ENCODE peak calls at places on chromosomes 13 and 19, in eight cellular contexts. One of them, this sample, is unnamed.

GRCh38 chr19:58059681-58060080 is 599 bp downstream of the ZNF135 start:
- DNase-seq in caudate nucleus: no peak
- DNase-seq in GM20000: no peak
- DNase-seq in heart right ventricle: no peak
- DNase-seq in left ventricle myocardium inferior: no peak
- DNase-seq in stimulated activated CD4-positive, alpha-beta T cell treated with anti-CD3 and anti-CD28 coated beads, Interleukin-1b, Interleukin-23, amount 100 ng/mL, for 48 hours: no peak
- DNase-seq in astrocyte of the hippocampus: no peak
- DNase-seq in left lung: no peak
- DNase-seq in this sample: no peak

GRCh38 chr19:4633140-4633967 is 6.0 kb upstream of the TNFAIP8L1 start:
- DNase-seq in caudate nucleus: no peak
- DNase-seq in GM20000: peak
- DNase-seq in heart right ventricle: peak
- DNase-seq in left ventricle myocardium inferior: peak
- DNase-seq in stimulated activated CD4-positive, alpha-beta T cell treated with anti-CD3 and anti-CD28 coated beads, Interleukin-1b, Interleukin-23, amount 100 ng/mL, for 48 hours: peak
- DNase-seq in astrocyte of the hippocampus: peak
- DNase-seq in left lung: no peak
- DNase-seq in this sample: peak

GRCh38 chr19:53865918-53866696 is 1.6 kb upstream of the MYADM start:
- DNase-seq in caudate nucleus: peak
- DNase-seq in GM20000: peak
- DNase-seq in heart right ventricle: peak
- DNase-seq in left ventricle myocardium inferior: peak
- DNase-seq in stimulated activated CD4-positive, alpha-beta T cell treated with anti-CD3 and anti-CD28 coated beads, Interleukin-1b, Interleukin-23, amount 100 ng/mL, for 48 hours: peak
- DNase-seq in astrocyte of the hippocampus: peak
- DNase-seq in left lung: peak
- DNase-seq in this sample: peak

GRCh38 chr19:13429563-13429962 is 76.7 kb downstream of the CACNA1A start:
- DNase-seq in caudate nucleus: no peak
- DNase-seq in GM20000: no peak
- DNase-seq in heart right ventricle: no peak
- DNase-seq in left ventricle myocardium inferior: no peak
- DNase-seq in stimulated activated CD4-positive, alpha-beta T cell treated with anti-CD3 and anti-CD28 coated beads, Interleukin-1b, Interleukin-23, amount 100 ng/mL, for 48 hours: no peak
- DNase-seq in astrocyte of the hippocampus: no peak
- DNase-seq in left lung: no peak
- DNase-seq in this sample: no peak

GRCh38 chr13:65724261-65724660 is 1505.9 kb downstream of the PCDH9 start:
- DNase-seq in caudate nucleus: no peak
- DNase-seq in GM20000: no peak
- DNase-seq in heart right ventricle: no peak
- DNase-seq in left ventricle myocardium inferior: no peak
- DNase-seq in stimulated activated CD4-positive, alpha-beta T cell treated with anti-CD3 and anti-CD28 coated beads, Interleukin-1b, Interleukin-23, amount 100 ng/mL, for 48 hours: no peak
- DNase-seq in astrocyte of the hippocampus: peak
- DNase-seq in left lung: no peak
- DNase-seq in this sample: no peak

GRCh38 chr19:48999481-49000325 is 6.0 kb downstream of the RUVBL2 start:
- DNase-seq in caudate nucleus: no peak
- DNase-seq in GM20000: peak
- DNase-seq in heart right ventricle: no peak
- DNase-seq in left ventricle myocardium inferior: peak
- DNase-seq in stimulated activated CD4-positive, alpha-beta T cell treated with anti-CD3 and anti-CD28 coated beads, Interleukin-1b, Interleukin-23, amount 100 ng/mL, for 48 hours: peak
- DNase-seq in astrocyte of the hippocampus: peak
- DNase-seq in left lung: no peak
- DNase-seq in this sample: no peak

GRCh38 chr13:65468628-65469027 is 1761.5 kb downstream of the PCDH9 start:
- DNase-seq in caudate nucleus: no peak
- DNase-seq in GM20000: no peak
- DNase-seq in heart right ventricle: no peak
- DNase-seq in left ventricle myocardium inferior: no peak
- DNase-seq in stimulated activated CD4-positive, alpha-beta T cell treated with anti-CD3 and anti-CD28 coated beads, Interleukin-1b, Interleukin-23, amount 100 ng/mL, for 48 hours: no peak
- DNase-seq in astrocyte of the hippocampus: no peak
- DNase-seq in left lung: no peak
- DNase-seq in this sample: no peak

GRCh38 chr19:47351545-47351944 is 2.4 kb downstream of the DHX34 start:
- DNase-seq in caudate nucleus: no peak
- DNase-seq in GM20000: peak
- DNase-seq in heart right ventricle: no peak
- DNase-seq in left ventricle myocardium inferior: no peak
- DNase-seq in stimulated activated CD4-positive, alpha-beta T cell treated with anti-CD3 and anti-CD28 coated beads, Interleukin-1b, Interleukin-23, amount 100 ng/mL, for 48 hours: no peak
- DNase-seq in astrocyte of the hippocampus: peak
- DNase-seq in left lung: no peak
- DNase-seq in this sample: no peak

GRCh38 chr13:107912745-107913144 is 302.6 kb downstream of the LIG4 start:
- DNase-seq in caudate nucleus: no peak
- DNase-seq in GM20000: no peak
- DNase-seq in heart right ventricle: no peak
- DNase-seq in left ventricle myocardium inferior: no peak
- DNase-seq in stimulated activated CD4-positive, alpha-beta T cell treated with anti-CD3 and anti-CD28 coated beads, Interleukin-1b, Interleukin-23, amount 100 ng/mL, for 48 hours: no peak
- DNase-seq in astrocyte of the hippocampus: no peak
- DNase-seq in left lung: no peak
- DNase-seq in this sample: no peak

GRCh38 chr19:41893899-41894298 is 10.9 kb downstream of the ARHGEF1 start:
- DNase-seq in caudate nucleus: no peak
- DNase-seq in GM20000: no peak
- DNase-seq in heart right ventricle: no peak
- DNase-seq in left ventricle myocardium inferior: no peak
- DNase-seq in stimulated activated CD4-positive, alpha-beta T cell treated with anti-CD3 and anti-CD28 coated beads, Interleukin-1b, Interleukin-23, amount 100 ng/mL, for 48 hours: no peak
- DNase-seq in astrocyte of the hippocampus: no peak
- DNase-seq in left lung: no peak
- DNase-seq in this sample: no peak

GRCh38 chr19:13011653-13012389 is 16.5 kb downstream of the NFIX start:
- DNase-seq in caudate nucleus: no peak
- DNase-seq in GM20000: peak
- DNase-seq in heart right ventricle: no peak
- DNase-seq in left ventricle myocardium inferior: no peak
- DNase-seq in stimulated activated CD4-positive, alpha-beta T cell treated with anti-CD3 and anti-CD28 coated beads, Interleukin-1b, Interleukin-23, amount 100 ng/mL, for 48 hours: peak
- DNase-seq in astrocyte of the hippocampus: no peak
- DNase-seq in left lung: peak
- DNase-seq in this sample: no peak

GRCh38 chr19:13130886-13131490 is 12.9 kb downstream of the NACC1 start:
- DNase-seq in caudate nucleus: no peak
- DNase-seq in GM20000: no peak
- DNase-seq in heart right ventricle: no peak
- DNase-seq in left ventricle myocardium inferior: no peak
- DNase-seq in stimulated activated CD4-positive, alpha-beta T cell treated with anti-CD3 and anti-CD28 coated beads, Interleukin-1b, Interleukin-23, amount 100 ng/mL, for 48 hours: no peak
- DNase-seq in astrocyte of the hippocampus: no peak
- DNase-seq in left lung: no peak
- DNase-seq in this sample: no peak

GRCh38 chr13:30859326-30859725 is 46.7 kb upstream of the MEDAG start:
- DNase-seq in caudate nucleus: no peak
- DNase-seq in GM20000: no peak
- DNase-seq in heart right ventricle: no peak
- DNase-seq in left ventricle myocardium inferior: no peak
- DNase-seq in stimulated activated CD4-positive, alpha-beta T cell treated with anti-CD3 and anti-CD28 coated beads, Interleukin-1b, Interleukin-23, amount 100 ng/mL, for 48 hours: no peak
- DNase-seq in astrocyte of the hippocampus: peak
- DNase-seq in left lung: no peak
- DNase-seq in this sample: no peak

GRCh38 chr13:45796421-45796960 is 55.1 kb downstream of the SIAH3 start:
- DNase-seq in caudate nucleus: no peak
- DNase-seq in GM20000: no peak
- DNase-seq in heart right ventricle: no peak
- DNase-seq in left ventricle myocardium inferior: no peak
- DNase-seq in stimulated activated CD4-positive, alpha-beta T cell treated with anti-CD3 and anti-CD28 coated beads, Interleukin-1b, Interleukin-23, amount 100 ng/mL, for 48 hours: no peak
- DNase-seq in astrocyte of the hippocampus: no peak
- DNase-seq in left lung: no peak
- DNase-seq in this sample: no peak

GRCh38 chr13:46866150-46866549 is 30.7 kb downstream of the HTR2A start:
- DNase-seq in caudate nucleus: no peak
- DNase-seq in GM20000: peak
- DNase-seq in heart right ventricle: no peak
- DNase-seq in left ventricle myocardium inferior: no peak
- DNase-seq in stimulated activated CD4-positive, alpha-beta T cell treated with anti-CD3 and anti-CD28 coated beads, Interleukin-1b, Interleukin-23, amount 100 ng/mL, for 48 hours: no peak
- DNase-seq in astrocyte of the hippocampus: peak
- DNase-seq in left lung: peak
- DNase-seq in this sample: no peak

GRCh38 chr13:90362718-90363117 is 984.8 kb upstream of the MIR17HG start:
- DNase-seq in caudate nucleus: no peak
- DNase-seq in GM20000: no peak
- DNase-seq in heart right ventricle: no peak
- DNase-seq in left ventricle myocardium inferior: no peak
- DNase-seq in stimulated activated CD4-positive, alpha-beta T cell treated with anti-CD3 and anti-CD28 coated beads, Interleukin-1b, Interleukin-23, amount 100 ng/mL, for 48 hours: no peak
- DNase-seq in astrocyte of the hippocampus: no peak
- DNase-seq in left lung: no peak
- DNase-seq in this sample: no peak

GRCh38 chr19:34096020-34096915 is 76.0 kb upstream of the LSM14A start:
- DNase-seq in caudate nucleus: no peak
- DNase-seq in GM20000: peak
- DNase-seq in heart right ventricle: peak
- DNase-seq in left ventricle myocardium inferior: no peak
- DNase-seq in stimulated activated CD4-positive, alpha-beta T cell treated with anti-CD3 and anti-CD28 coated beads, Interleukin-1b, Interleukin-23, amount 100 ng/mL, for 48 hours: no peak
- DNase-seq in astrocyte of the hippocampus: peak
- DNase-seq in left lung: no peak
- DNase-seq in this sample: no peak

GRCh38 chr13:33487575-33488243 is 202.2 kb upstream of the STARD13 start:
- DNase-seq in caudate nucleus: no peak
- DNase-seq in GM20000: peak
- DNase-seq in heart right ventricle: peak
- DNase-seq in left ventricle myocardium inferior: no peak
- DNase-seq in stimulated activated CD4-positive, alpha-beta T cell treated with anti-CD3 and anti-CD28 coated beads, Interleukin-1b, Interleukin-23, amount 100 ng/mL, for 48 hours: no peak
- DNase-seq in astrocyte of the hippocampus: no peak
- DNase-seq in left lung: no peak
- DNase-seq in this sample: no peak

GRCh38 chr13:74101436-74101835 is 32.8 kb downstream of the KLF12 start:
- DNase-seq in caudate nucleus: no peak
- DNase-seq in GM20000: no peak
- DNase-seq in heart right ventricle: no peak
- DNase-seq in left ventricle myocardium inferior: no peak
- DNase-seq in stimulated activated CD4-positive, alpha-beta T cell treated with anti-CD3 and anti-CD28 coated beads, Interleukin-1b, Interleukin-23, amount 100 ng/mL, for 48 hours: no peak
- DNase-seq in astrocyte of the hippocampus: no peak
- DNase-seq in left lung: no peak
- DNase-seq in this sample: no peak

GRCh38 chr13:27971236-27971645 is 2.1 kb upstream of the CDX2 start:
- DNase-seq in caudate nucleus: no peak
- DNase-seq in GM20000: no peak
- DNase-seq in heart right ventricle: no peak
- DNase-seq in left ventricle myocardium inferior: no peak
- DNase-seq in stimulated activated CD4-positive, alpha-beta T cell treated with anti-CD3 and anti-CD28 coated beads, Interleukin-1b, Interleukin-23, amount 100 ng/mL, for 48 hours: no peak
- DNase-seq in astrocyte of the hippocampus: no peak
- DNase-seq in left lung: no peak
- DNase-seq in this sample: no peak

GRCh38 chr13:28204690-28205443 is 66.5 kb downstream of the PAN3 start:
- DNase-seq in caudate nucleus: no peak
- DNase-seq in GM20000: peak
- DNase-seq in heart right ventricle: no peak
- DNase-seq in left ventricle myocardium inferior: no peak
- DNase-seq in stimulated activated CD4-positive, alpha-beta T cell treated with anti-CD3 and anti-CD28 coated beads, Interleukin-1b, Interleukin-23, amount 100 ng/mL, for 48 hours: peak
- DNase-seq in astrocyte of the hippocampus: no peak
- DNase-seq in left lung: no peak
- DNase-seq in this sample: no peak

GRCh38 chr19:40799558-40800338 is 757 bp downstream of the EGLN2 start:
- DNase-seq in caudate nucleus: no peak
- DNase-seq in GM20000: peak
- DNase-seq in heart right ventricle: peak
- DNase-seq in left ventricle myocardium inferior: peak
- DNase-seq in stimulated activated CD4-positive, alpha-beta T cell treated with anti-CD3 and anti-CD28 coated beads, Interleukin-1b, Interleukin-23, amount 100 ng/mL, for 48 hours: no peak
- DNase-seq in astrocyte of the hippocampus: peak
- DNase-seq in left lung: peak
- DNase-seq in this sample: no peak

GRCh38 chr19:19480688-19481087 is 34.7 kb downstream of the TSSK6 start:
- DNase-seq in caudate nucleus: no peak
- DNase-seq in GM20000: no peak
- DNase-seq in heart right ventricle: no peak
- DNase-seq in left ventricle myocardium inferior: no peak
- DNase-seq in stimulated activated CD4-positive, alpha-beta T cell treated with anti-CD3 and anti-CD28 coated beads, Interleukin-1b, Interleukin-23, amount 100 ng/mL, for 48 hours: no peak
- DNase-seq in astrocyte of the hippocampus: peak
- DNase-seq in left lung: no peak
- DNase-seq in this sample: no peak

GRCh38 chr13:94413545-94413944 is 65.9 kb downstream of the DCT start:
- DNase-seq in caudate nucleus: no peak
- DNase-seq in GM20000: no peak
- DNase-seq in heart right ventricle: no peak
- DNase-seq in left ventricle myocardium inferior: no peak
- DNase-seq in stimulated activated CD4-positive, alpha-beta T cell treated with anti-CD3 and anti-CD28 coated beads, Interleukin-1b, Interleukin-23, amount 100 ng/mL, for 48 hours: no peak
- DNase-seq in astrocyte of the hippocampus: no peak
- DNase-seq in left lung: no peak
- DNase-seq in this sample: no peak

GRCh38 chr13:33441015-33441414 is 155.5 kb upstream of the STARD13 start:
- DNase-seq in caudate nucleus: no peak
- DNase-seq in GM20000: no peak
- DNase-seq in heart right ventricle: no peak
- DNase-seq in left ventricle myocardium inferior: no peak
- DNase-seq in stimulated activated CD4-positive, alpha-beta T cell treated with anti-CD3 and anti-CD28 coated beads, Interleukin-1b, Interleukin-23, amount 100 ng/mL, for 48 hours: no peak
- DNase-seq in astrocyte of the hippocampus: peak
- DNase-seq in left lung: no peak
- DNase-seq in this sample: no peak

GRCh38 chr19:55165952-55166529 is 372 bp downstream of the DNAAF3 start:
- DNase-seq in caudate nucleus: no peak
- DNase-seq in GM20000: no peak
- DNase-seq in heart right ventricle: peak
- DNase-seq in left ventricle myocardium inferior: peak
- DNase-seq in stimulated activated CD4-positive, alpha-beta T cell treated with anti-CD3 and anti-CD28 coated beads, Interleukin-1b, Interleukin-23, amount 100 ng/mL, for 48 hours: peak
- DNase-seq in astrocyte of the hippocampus: peak
- DNase-seq in left lung: peak
- DNase-seq in this sample: no peak

GRCh38 chr19:47404334-47405196 is 14.8 kb downstream of the MEIS3 start:
- DNase-seq in caudate nucleus: no peak
- DNase-seq in GM20000: no peak
- DNase-seq in heart right ventricle: no peak
- DNase-seq in left ventricle myocardium inferior: no peak
- DNase-seq in stimulated activated CD4-positive, alpha-beta T cell treated with anti-CD3 and anti-CD28 coated beads, Interleukin-1b, Interleukin-23, amount 100 ng/mL, for 48 hours: no peak
- DNase-seq in astrocyte of the hippocampus: no peak
- DNase-seq in left lung: no peak
- DNase-seq in this sample: no peak

GRCh38 chr13:80574113-80574512 is 233.2 kb upstream of the SPRY2 start:
- DNase-seq in caudate nucleus: no peak
- DNase-seq in GM20000: no peak
- DNase-seq in heart right ventricle: no peak
- DNase-seq in left ventricle myocardium inferior: no peak
- DNase-seq in stimulated activated CD4-positive, alpha-beta T cell treated with anti-CD3 and anti-CD28 coated beads, Interleukin-1b, Interleukin-23, amount 100 ng/mL, for 48 hours: no peak
- DNase-seq in astrocyte of the hippocampus: no peak
- DNase-seq in left lung: no peak
- DNase-seq in this sample: no peak

GRCh38 chr19:5257155-5258045 is 83.2 kb downstream of the PTPRS start:
- DNase-seq in caudate nucleus: no peak
- DNase-seq in GM20000: no peak
- DNase-seq in heart right ventricle: no peak
- DNase-seq in left ventricle myocardium inferior: no peak
- DNase-seq in stimulated activated CD4-positive, alpha-beta T cell treated with anti-CD3 and anti-CD28 coated beads, Interleukin-1b, Interleukin-23, amount 100 ng/mL, for 48 hours: no peak
- DNase-seq in astrocyte of the hippocampus: no peak
- DNase-seq in left lung: peak
- DNase-seq in this sample: no peak

GRCh38 chr19:48819366-48819816 is 8.6 kb upstream of the BCAT2 start:
- DNase-seq in caudate nucleus: peak
- DNase-seq in GM20000: no peak
- DNase-seq in heart right ventricle: peak
- DNase-seq in left ventricle myocardium inferior: peak
- DNase-seq in stimulated activated CD4-positive, alpha-beta T cell treated with anti-CD3 and anti-CD28 coated beads, Interleukin-1b, Interleukin-23, amount 100 ng/mL, for 48 hours: no peak
- DNase-seq in astrocyte of the hippocampus: peak
- DNase-seq in left lung: no peak
- DNase-seq in this sample: peak

GRCh38 chr19:10517760-10518443 is 655 bp upstream of the S1PR5 start:
- DNase-seq in caudate nucleus: no peak
- DNase-seq in GM20000: no peak
- DNase-seq in heart right ventricle: peak
- DNase-seq in left ventricle myocardium inferior: no peak
- DNase-seq in stimulated activated CD4-positive, alpha-beta T cell treated with anti-CD3 and anti-CD28 coated beads, Interleukin-1b, Interleukin-23, amount 100 ng/mL, for 48 hours: no peak
- DNase-seq in astrocyte of the hippocampus: peak
- DNase-seq in left lung: no peak
- DNase-seq in this sample: no peak

GRCh38 chr19:40907968-40908735 is 26.1 kb upstream of the CYP2A7 start:
- DNase-seq in caudate nucleus: no peak
- DNase-seq in GM20000: no peak
- DNase-seq in heart right ventricle: peak
- DNase-seq in left ventricle myocardium inferior: no peak
- DNase-seq in stimulated activated CD4-positive, alpha-beta T cell treated with anti-CD3 and anti-CD28 coated beads, Interleukin-1b, Interleukin-23, amount 100 ng/mL, for 48 hours: peak
- DNase-seq in astrocyte of the hippocampus: no peak
- DNase-seq in left lung: peak
- DNase-seq in this sample: no peak

GRCh38 chr13:77465595-77466195 is 69.8 kb upstream of the SCEL start:
- DNase-seq in caudate nucleus: no peak
- DNase-seq in GM20000: no peak
- DNase-seq in heart right ventricle: no peak
- DNase-seq in left ventricle myocardium inferior: no peak
- DNase-seq in stimulated activated CD4-positive, alpha-beta T cell treated with anti-CD3 and anti-CD28 coated beads, Interleukin-1b, Interleukin-23, amount 100 ng/mL, for 48 hours: no peak
- DNase-seq in astrocyte of the hippocampus: no peak
- DNase-seq in left lung: no peak
- DNase-seq in this sample: no peak

GRCh38 chr13:113616991-113617749 is 32.6 kb downstream of the TFDP1 start:
- DNase-seq in caudate nucleus: no peak
- DNase-seq in GM20000: no peak
- DNase-seq in heart right ventricle: no peak
- DNase-seq in left ventricle myocardium inferior: no peak
- DNase-seq in stimulated activated CD4-positive, alpha-beta T cell treated with anti-CD3 and anti-CD28 coated beads, Interleukin-1b, Interleukin-23, amount 100 ng/mL, for 48 hours: no peak
- DNase-seq in astrocyte of the hippocampus: peak
- DNase-seq in left lung: peak
- DNase-seq in this sample: no peak

This sample was measured in left lobe of liver.